ENCODE peak calls at places on chromosomes 12 and 14, in eight cellular contexts. P, I, T, W, E, U, V and S are unnamed samples.

GRCh38 chr14:51185754-51186153 is 54.3 kb upstream of the TMX1 start:
- DNase-seq in P (no peak), I (no peak), T (peak; percentile 64), W (no peak), E (no peak), U (no peak), V (no peak), S (no peak)

GRCh38 chr14:79051009-79051710 is 881.0 kb downstream of the NRXN3 start:
- DNase-seq in P (no peak), I (no peak), T (no peak), W (no peak), E (no peak), U (no peak), V (no peak), S (no peak)

GRCh38 chr14:99546230-99546879 is 57.7 kb downstream of the CCDC85C start:
- DNase-seq in P (no peak), I (peak; percentile 48), T (no peak), W (no peak), E (no peak), U (no peak), V (no peak), S (no peak)

GRCh38 chr14:63895510-63895909 is 42.7 kb downstream of the SYNE2 start:
- DNase-seq in P (no peak), I (no peak), T (no peak), W (no peak), E (no peak), U (no peak), V (no peak), S (no peak)

GRCh38 chr12:104057771-104058197 is 6.5 kb upstream of the HCFC2 start:
- DNase-seq in P (no peak), I (no peak), T (no peak), W (no peak), E (no peak), U (no peak), V (no peak), S (peak; percentile 20)

GRCh38 chr12:7021956-7022355 is 3.7 kb upstream of the LPCAT3 start:
- DNase-seq in P (no peak), I (no peak), T (no peak), W (no peak), E (no peak), U (no peak), V (no peak), S (no peak)

GRCh38 chr12:68675098-68675842 is 11.5 kb upstream of the NUP107 start:
- DNase-seq in P (peak; percentile 25), I (peak; percentile 13), T (no peak), W (no peak), E (no peak), U (no peak), V (peak; percentile 88), S (peak; percentile 93)

GRCh38 chr12:107484219-107484618 is 201.4 kb upstream of the PWP1 start:
- DNase-seq in P (no peak), I (no peak), T (no peak), W (no peak), E (no peak), U (no peak), V (no peak), S (no peak)

GRCh38 chr14:73935666-73936065 is 14.2 kb downstream of the FAM161B start:
- DNase-seq in P (no peak), I (no peak), T (no peak), W (no peak), E (no peak), U (no peak), V (no peak), S (no peak)

GRCh38 chr12:131672311-131672940 is 38.5 kb upstream of the SFSWAP start:
- DNase-seq in P (no peak), I (no peak), T (no peak), W (no peak), E (no peak), U (no peak), V (peak; percentile 67), S (no peak)

GRCh38 chr12:82883396-82884360 is 197.0 kb downstream of the TMTC2 start:
- DNase-seq in P (no peak), I (no peak), T (no peak), W (no peak), E (no peak), U (no peak), V (no peak), S (no peak)

GRCh38 chr12:65673732-65674131 is 150.6 kb upstream of the HMGA2 start:
- DNase-seq in P (peak; percentile 10), I (no peak), T (no peak), W (no peak), E (no peak), U (no peak), V (no peak), S (no peak)
- TF ChIP-seq CTCF in P (no peak), I (no peak), T (no peak), W (peak; percentile 59), E (peak; percentile 46), U (no peak), V (no peak), S (no peak)

GRCh38 chr12:93896427-93896826 is 219.3 kb downstream of the CRADD start:
- DNase-seq in P (peak; percentile 23), I (no peak), T (no peak), W (no peak), E (no peak), U (no peak), V (no peak), S (no peak)
- TF ChIP-seq CTCF in P (no peak), I (no peak), T (no peak), W (no peak), E (peak; percentile 22), U (no peak), V (no peak), S (no peak)

GRCh38 chr14:20698018-20698329 is 9.4 kb downstream of the ANG start:
- DNase-seq in P (no peak), I (no peak), T (no peak), W (no peak), E (no peak), U (no peak), V (no peak), S (no peak)
- TF ChIP-seq CTCF in P (no peak), I (no peak), T (no peak), W (peak; percentile 64), E (peak; percentile 22), U (no peak), V (no peak), S (no peak)

DNA sequence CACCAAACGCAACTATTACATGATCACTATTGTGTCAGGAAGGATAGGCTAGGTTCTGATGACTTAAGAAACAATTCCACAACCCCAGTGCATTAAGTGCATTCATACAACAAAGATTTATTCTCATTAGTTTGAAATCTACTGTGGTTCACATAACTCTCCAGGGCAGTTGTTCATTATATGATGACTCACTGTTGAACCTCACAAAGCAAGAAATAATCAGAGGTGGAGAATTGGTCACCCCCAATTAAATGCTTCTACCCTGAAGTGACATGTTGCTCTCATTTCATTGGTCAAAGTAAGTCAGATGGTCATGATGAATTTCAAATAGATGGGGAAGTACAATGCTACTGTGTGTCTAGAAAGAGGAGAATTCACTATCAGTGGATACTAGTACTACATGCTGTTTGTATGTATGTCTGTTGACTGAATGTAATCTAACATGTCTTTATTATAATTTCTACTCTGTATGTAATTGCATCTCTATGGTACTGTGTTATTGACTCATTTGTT is 6.1 kb upstream of the HELB start:
- DNase-seq in P (no peak), I (no peak), T (no peak), W (no peak), E (no peak), U (no peak), V (no peak), S (no peak)
- TF ChIP-seq CTCF in P (no peak), I (no peak), T (no peak), W (no peak), E (no peak), U (no peak), V (no peak), S (no peak)